ENCODE peak calls at places on chromosomes 4 and X, in four cellular contexts. K is NCI-H1092 treated with DMSO at 0.1 percent for 48 hours; O is HT1080; J is stimulated activated CD8-positive, alpha-beta memory T cell treated with anti-CD3 and anti-CD28 coated beads, Interleukin-2, amount 100 ng/mL, for 48 hours. M is an unnamed sample.

GRCh38 chrX:153507484-153508178 is 9.8 kb upstream of the ATP2B3 start:
- DNase-seq in J (peak), K (peak), O (peak), M (no peak)

GRCh38 chrX:27132851-27133250 is 330.3 kb downstream of the PPP4R3C start:
- DNase-seq in O (no peak), K (no peak), J (no peak), M (no peak)

GRCh38 chr4:56959064-56959463 is 18.3 kb downstream of the NOA1 start:
- DNase-seq in K (peak), J (no peak), O (no peak), M (no peak)

GRCh38 chr4:7429601-7430078 is 5.1 kb downstream of the PSAPL1 start:
- DNase-seq in K (no peak), J (no peak), O (no peak), M (no peak)

GRCh38 chr4:72448231-72448630 is 120.8 kb downstream of the ADAMTS3 start:
- DNase-seq in O (no peak), K (no peak), J (no peak), M (no peak)

GRCh38 chrX:298993-299392 is 17.8 kb downstream of the PLCXD1 start:
- DNase-seq in O (no peak), K (no peak), J (no peak), M (no peak)

GRCh38 chr4:8844976-8845690 is 26.5 kb downstream of the HMX1 start:
- DNase-seq in K (no peak), O (no peak), J (no peak), M (no peak)

GRCh38 chr4:177283167-177283566 is 26.5 kb upstream of the NEIL3 start:
- DNase-seq in J (no peak), K (no peak), O (peak), M (no peak)

GRCh38 chr4:186765673-186766546 is 42.3 kb upstream of the FAT1 start:
- DNase-seq in J (no peak), K (no peak), O (no peak), M (no peak)

GRCh38 chr4:22456291-22456690 is 59.6 kb downstream of the ADGRA3 start:
- DNase-seq in O (no peak), J (no peak), K (no peak), M (no peak)

GRCh38 chrX:109843963-109844751 is 111.1 kb upstream of the ACSL4 start:
- DNase-seq in O (no peak), K (no peak), J (no peak), M (no peak)

GRCh38 chr4:129641179-129641578 is 545.2 kb downstream of the C4orf33 start:
- DNase-seq in K (peak), O (peak), J (no peak), M (peak)

GRCh38 chr4:89469930-89470375 is 162.4 kb upstream of the GPRIN3 start:
- DNase-seq in K (no peak), J (no peak), O (peak), M (no peak)

GRCh38 chr4:142563682-142564291 is 282.3 kb downstream of the INPP4B start:
- DNase-seq in K (no peak), O (peak), J (no peak), M (no peak)

GRCh38 chrX:140346711-140347110 is 158.2 kb downstream of the SOX3 start:
- DNase-seq in K (no peak), J (no peak), O (peak), M (no peak)

GRCh38 chr4:28351826-28352225 is 1491.2 kb downstream of the STIM2 start:
- DNase-seq in K (no peak), O (no peak), J (no peak), M (no peak)

GRCh38 chr4:142353149-142353738 is 492.9 kb downstream of the INPP4B start:
- DNase-seq in J (no peak), O (peak), K (peak), M (peak)

GRCh38 chrX:132364313-132364712 is 124.5 kb downstream of the MBNL3 start:
- DNase-seq in K (no peak), J (no peak), O (no peak), M (no peak)

GRCh38 chr4:26048378-26048882 is 134.4 kb downstream of the SMIM20 start:
- DNase-seq in K (no peak), O (peak), J (no peak), M (no peak)